ENCODE peak calls at places on chromosome 3, in four cellular contexts. One of them, this sample, is unnamed.

GRCh38 chr3:196988241-196989029 is 19.8 kb upstream of the PIGZ start:
- DNase-seq in adrenal gland: peak
- DNase-seq in stomach: no peak
- DNase-seq in suprapubic skin: peak
- DNase-seq in this sample: no peak

GRCh38 chr3:126105691-126106187 is 21.8 kb upstream of the SLC41A3 start:
- DNase-seq in adrenal gland: no peak
- DNase-seq in stomach: no peak
- DNase-seq in suprapubic skin: no peak
- DNase-seq in this sample: peak

GRCh38 chr3:15974647-15975046 is 176.9 kb upstream of the ANKRD28 start:
- DNase-seq in adrenal gland: no peak
- DNase-seq in stomach: no peak
- DNase-seq in suprapubic skin: no peak
- DNase-seq in this sample: no peak

GRCh38 chr3:158330820-158331219 is 220.9 kb downstream of the RSRC1 start:
- DNase-seq in adrenal gland: no peak
- DNase-seq in stomach: no peak
- DNase-seq in suprapubic skin: no peak
- DNase-seq in this sample: no peak

GRCh38 chr3:8987673-8988655 is 24.7 kb upstream of the RAD18 start:
- DNase-seq in adrenal gland: peak
- DNase-seq in stomach: peak
- DNase-seq in suprapubic skin: no peak
- DNase-seq in this sample: no peak

GRCh38 chr3:129213238-129213637 is 29.5 kb upstream of the CNBP start:
- DNase-seq in adrenal gland: no peak
- DNase-seq in stomach: no peak
- DNase-seq in suprapubic skin: no peak
- DNase-seq in this sample: no peak

GRCh38 chr3:18649666-18650363 is 224.7 kb upstream of the SATB1 start:
- DNase-seq in adrenal gland: no peak
- DNase-seq in stomach: no peak
- DNase-seq in suprapubic skin: no peak
- DNase-seq in this sample: no peak

GRCh38 chr3:146325170-146325569 is 74.3 kb upstream of the PLSCR4 start:
- DNase-seq in adrenal gland: no peak
- DNase-seq in stomach: no peak
- DNase-seq in suprapubic skin: no peak
- DNase-seq in this sample: no peak

GRCh38 chr3:11480663-11481298 is 162.9 kb downstream of the VGLL4 start:
- DNase-seq in adrenal gland: peak
- DNase-seq in stomach: peak
- DNase-seq in suprapubic skin: no peak
- DNase-seq in this sample: no peak

GRCh38 chr3:141225939-141226338 is 5.7 kb upstream of the PXYLP1 start:
- DNase-seq in adrenal gland: no peak
- DNase-seq in stomach: no peak
- DNase-seq in suprapubic skin: no peak
- DNase-seq in this sample: no peak

GRCh38 chr3:169334994-169335393 is 328.5 kb downstream of the MECOM start:
- DNase-seq in adrenal gland: no peak
- DNase-seq in stomach: no peak
- DNase-seq in suprapubic skin: no peak
- DNase-seq in this sample: no peak

GRCh38 chr3:107208100-107208499 is 169.1 kb upstream of the CCDC54 start:
- DNase-seq in adrenal gland: peak
- DNase-seq in stomach: no peak
- DNase-seq in suprapubic skin: no peak
- DNase-seq in this sample: no peak
- H3K4me3 ChIP-seq in adrenal gland: no peak
- H3K4me3 ChIP-seq in stomach: no peak
- H3K4me3 ChIP-seq in suprapubic skin: no peak
- H3K4me3 ChIP-seq in this sample: no peak

DNA sequence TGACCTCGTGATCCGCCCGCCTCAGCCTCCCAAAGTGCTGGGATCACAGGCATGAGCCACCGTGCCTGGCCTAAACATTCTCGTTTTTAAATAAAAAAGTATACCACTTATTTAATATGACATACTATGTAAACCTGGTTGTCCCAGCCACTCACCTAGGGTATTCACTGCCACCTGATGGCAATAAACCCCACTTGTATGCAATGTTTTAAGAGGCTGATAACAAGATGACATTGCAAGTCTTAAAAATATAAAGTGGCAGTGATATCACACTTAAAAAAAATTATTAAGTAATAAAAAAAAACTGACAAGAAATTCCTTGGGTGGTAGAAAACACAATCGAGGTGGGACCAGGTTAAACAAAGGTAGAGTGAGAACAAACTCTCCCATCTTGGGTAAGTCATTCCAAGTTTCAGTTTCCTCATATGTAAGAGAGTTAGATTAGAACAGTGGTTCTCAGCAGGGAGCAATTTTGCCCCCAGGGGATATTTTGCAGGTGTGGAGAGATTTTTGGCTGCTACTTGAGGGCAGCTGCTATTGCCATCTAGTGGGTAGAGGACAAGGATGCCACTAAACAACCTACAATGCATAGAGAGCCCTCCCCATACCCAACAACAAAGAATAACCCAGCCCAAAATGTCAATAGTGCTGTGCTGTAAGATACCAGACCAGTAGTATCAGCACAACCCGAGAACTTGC is 14.5 kb downstream of the ARF4 start:
- DNase-seq in adrenal gland: no peak
- DNase-seq in stomach: no peak
- DNase-seq in suprapubic skin: no peak
- DNase-seq in this sample: no peak
- TF ChIP-seq CTCF in adrenal gland: no peak
- TF ChIP-seq CTCF in stomach: no peak
- TF ChIP-seq CTCF in suprapubic skin: no peak
- TF ChIP-seq CTCF in this sample: no peak

DNA sequence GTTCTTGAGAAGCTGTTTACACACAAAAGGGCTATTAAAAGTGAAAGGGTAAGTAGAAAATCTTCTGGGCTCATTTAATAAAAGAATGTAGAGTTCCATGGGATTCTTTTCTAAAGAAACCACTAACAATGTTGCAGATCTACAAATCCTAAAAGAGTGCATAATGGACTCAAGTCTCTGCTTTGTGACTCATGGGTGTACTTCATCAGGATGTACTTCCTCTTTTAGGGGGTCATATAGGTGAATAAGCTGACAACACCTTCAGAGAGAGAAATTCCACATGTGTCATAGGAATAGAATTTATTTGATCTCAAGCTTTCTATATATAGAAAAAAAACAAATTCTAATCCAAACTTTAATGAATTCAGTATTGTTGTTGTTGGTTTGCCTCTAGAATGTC is 355.5 kb downstream of the TIGIT start:
- DNase-seq in adrenal gland: no peak
- DNase-seq in stomach: no peak
- DNase-seq in suprapubic skin: no peak
- DNase-seq in this sample: no peak
- H3K27ac ChIP-seq in adrenal gland: no peak
- H3K27ac ChIP-seq in stomach: no peak
- H3K27ac ChIP-seq in suprapubic skin: no peak
- H3K27ac ChIP-seq in this sample: no peak

DNA sequence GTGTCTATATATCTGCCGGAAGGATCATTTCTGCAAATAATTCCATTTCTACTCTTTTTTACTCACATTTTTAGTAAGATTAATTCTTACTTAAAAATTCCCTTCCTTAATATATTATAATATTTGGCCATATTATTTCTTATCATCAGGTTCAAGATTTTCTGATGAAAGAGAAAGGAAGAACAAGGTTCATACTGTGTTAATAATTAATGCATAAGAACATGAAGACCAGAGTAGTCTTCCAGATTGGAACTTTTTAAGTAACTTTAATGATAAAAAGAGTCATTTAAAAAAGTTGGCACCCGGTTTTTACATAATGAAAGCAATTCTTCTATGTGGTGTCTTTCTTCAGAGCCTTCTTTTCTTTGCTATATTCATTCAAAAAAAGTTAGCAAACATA is 590 bp downstream of the ACKR4 start:
- DNase-seq in adrenal gland: no peak
- DNase-seq in stomach: no peak
- DNase-seq in suprapubic skin: no peak
- DNase-seq in this sample: no peak
- H3K4me3 ChIP-seq in adrenal gland: peak
- H3K4me3 ChIP-seq in stomach: peak
- H3K4me3 ChIP-seq in suprapubic skin: peak
- H3K4me3 ChIP-seq in this sample: no peak

GRCh38 chr3:42071720-42072582 is 19.2 kb upstream of the TRAK1 start:
- DNase-seq in adrenal gland: peak
- DNase-seq in stomach: peak
- DNase-seq in suprapubic skin: peak
- DNase-seq in this sample: no peak
- TF ChIP-seq CTCF in adrenal gland: no peak
- TF ChIP-seq CTCF in stomach: no peak
- TF ChIP-seq CTCF in suprapubic skin: no peak
- TF ChIP-seq CTCF in this sample: no peak

GRCh38 chr3:111871809-111872623 is 13.0 kb downstream of the PHLDB2 start:
- DNase-seq in adrenal gland: no peak
- DNase-seq in stomach: no peak
- DNase-seq in suprapubic skin: no peak
- DNase-seq in this sample: no peak

GRCh38 chr3:111874177-111874820 is 15.2 kb downstream of the PHLDB2 start:
- DNase-seq in adrenal gland: no peak
- DNase-seq in stomach: no peak
- DNase-seq in suprapubic skin: no peak
- DNase-seq in this sample: no peak

GRCh38 chr3:111867889-111868426 is 8.9 kb downstream of the PHLDB2 start:
- DNase-seq in adrenal gland: no peak
- DNase-seq in stomach: no peak
- DNase-seq in suprapubic skin: no peak
- DNase-seq in this sample: no peak

GRCh38 chr3:111872948-111873347 is 13.9 kb downstream of the PHLDB2 start:
- DNase-seq in adrenal gland: no peak
- DNase-seq in stomach: no peak
- DNase-seq in suprapubic skin: no peak
- DNase-seq in this sample: no peak
- H3K27ac ChIP-seq in adrenal gland: no peak
- H3K27ac ChIP-seq in stomach: no peak
- H3K27ac ChIP-seq in suprapubic skin: no peak
- H3K27ac ChIP-seq in this sample: no peak

GRCh38 chr3:122562923-122563716 is 980 bp downstream of the PARP9 start:
- DNase-seq in adrenal gland: peak
- DNase-seq in stomach: no peak
- DNase-seq in suprapubic skin: no peak
- DNase-seq in this sample: no peak

GRCh38 chr3:122560680-122561079 is 3.4 kb downstream of the PARP9 start:
- DNase-seq in adrenal gland: peak
- DNase-seq in stomach: peak
- DNase-seq in suprapubic skin: no peak
- DNase-seq in this sample: no peak

GRCh38 chr3:122559906-122560305 is 4.2 kb downstream of the PARP9 start:
- DNase-seq in adrenal gland: no peak
- DNase-seq in stomach: no peak
- DNase-seq in suprapubic skin: no peak
- DNase-seq in this sample: no peak

GRCh38 chr3:122564155-122564912 is at the start of the genes DTX3L and PARP9:
- DNase-seq in adrenal gland: peak
- DNase-seq in stomach: peak
- DNase-seq in suprapubic skin: peak
- DNase-seq in this sample: no peak

GRCh38 chr3:122563717-122564025 is 429 bp downstream of the PARP9 start:
- DNase-seq in adrenal gland: peak
- DNase-seq in stomach: no peak
- DNase-seq in suprapubic skin: no peak
- DNase-seq in this sample: no peak
- H3K4me3 ChIP-seq in adrenal gland: peak
- H3K4me3 ChIP-seq in stomach: peak
- H3K4me3 ChIP-seq in suprapubic skin: peak
- H3K4me3 ChIP-seq in this sample: peak

GRCh38 chr3:95514260-95514659 is 1300.1 kb upstream of the EPHA6 start:
- DNase-seq in adrenal gland: no peak
- DNase-seq in stomach: no peak
- DNase-seq in suprapubic skin: no peak
- DNase-seq in this sample: no peak
- TF ChIP-seq CTCF in adrenal gland: no peak
- TF ChIP-seq CTCF in stomach: no peak
- TF ChIP-seq CTCF in suprapubic skin: no peak
- TF ChIP-seq CTCF in this sample: no peak

DNA sequence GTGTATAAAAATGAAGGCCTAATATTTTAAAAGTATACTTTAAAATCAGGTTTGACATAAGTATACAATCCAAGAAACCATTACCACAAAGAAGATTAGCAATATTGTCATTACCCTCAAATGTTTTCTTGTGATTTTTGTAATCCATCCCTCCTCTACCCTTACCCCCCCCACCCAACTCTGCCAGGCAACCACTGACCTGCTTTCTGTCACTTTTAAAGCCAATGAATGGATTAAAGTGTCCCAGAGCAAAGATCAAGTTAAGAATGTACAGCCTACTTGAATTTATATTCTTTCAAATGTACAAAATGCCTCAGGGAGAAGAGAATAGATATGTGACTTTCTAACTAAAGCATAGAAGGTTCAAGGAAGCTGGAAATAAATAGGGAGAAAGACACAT is 1038.8 kb upstream of the GBE1 start:
- DNase-seq in adrenal gland: no peak
- DNase-seq in stomach: no peak
- DNase-seq in suprapubic skin: no peak
- DNase-seq in this sample: no peak
- H3K27ac ChIP-seq in adrenal gland: no peak
- H3K27ac ChIP-seq in stomach: no peak
- H3K27ac ChIP-seq in suprapubic skin: no peak
- H3K27ac ChIP-seq in this sample: no peak

DNA sequence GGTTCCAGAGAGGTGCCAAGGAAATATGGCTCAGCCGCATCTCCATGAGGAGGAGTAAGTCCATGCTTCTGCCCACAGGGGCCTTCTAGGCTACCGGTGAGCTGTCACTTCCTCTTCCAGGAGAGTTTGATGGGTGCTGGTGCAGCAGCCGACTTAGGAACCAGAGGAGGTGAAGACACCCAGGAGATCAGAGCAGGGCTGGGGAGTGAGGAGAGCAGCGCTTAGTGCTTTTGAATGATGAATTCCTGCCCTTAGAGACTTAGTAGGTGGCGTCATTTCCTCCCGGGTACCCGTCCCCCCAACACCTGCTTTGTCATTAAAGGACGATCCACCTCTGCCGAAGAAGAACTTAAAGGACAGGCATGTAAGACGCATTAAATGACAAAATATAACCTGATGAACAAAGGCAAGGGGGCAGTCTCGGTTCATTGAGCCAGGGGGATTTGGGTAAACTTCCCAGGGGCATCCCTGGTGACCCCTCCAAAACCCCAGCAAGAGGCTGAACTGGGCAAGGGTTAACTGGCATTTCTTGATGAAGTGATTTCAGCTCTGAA is 67.6 kb downstream of the HES1 start:
- DNase-seq in adrenal gland: no peak
- DNase-seq in stomach: no peak
- DNase-seq in suprapubic skin: no peak
- DNase-seq in this sample: no peak
- H3K4me3 ChIP-seq in adrenal gland: no peak
- H3K4me3 ChIP-seq in stomach: peak
- H3K4me3 ChIP-seq in suprapubic skin: peak
- H3K4me3 ChIP-seq in this sample: peak